ENCODE peak calls at places on chromosomes 3 and 15, in seven cellular contexts. U is neural progenitor cell, V is glutamatergic neuron, A is OCI-LY7, G is B cell, R is cardiac fibroblast, Q is A549. J is an unnamed sample.

GRCh38 chr3:33639889-33640288 is 78.2 kb downstream of the CLASP2 start:
- DNase-seq in V (no peak), Q (no peak), G (no peak), A (no peak), U (no peak), R (no peak), J (no peak)

GRCh38 chr3:63128380-63128779 is 149.7 kb upstream of the SYNPR start:
- DNase-seq in R (no peak), U (no peak), G (no peak), V (no peak), Q (no peak), A (no peak), J (no peak)

GRCh38 chr15:62658498-62658897 is 384.0 kb upstream of the TPM1 start:
- DNase-seq in V (no peak), Q (no peak), G (no peak), U (no peak), R (no peak), A (no peak), J (no peak)

GRCh38 chr3:175890056-175890455 is 1030.9 kb downstream of the NAALADL2 start:
- DNase-seq in U (no peak), A (no peak), G (no peak), R (no peak), Q (no peak), V (no peak), J (no peak)

GRCh38 chr3:169629895-169630294 is 33.6 kb downstream of the MECOM start:
- DNase-seq in G (no peak), A (no peak), R (no peak), Q (no peak), V (no peak), U (no peak), J (no peak)

GRCh38 chr15:77634266-77634962 is 1.7 kb upstream of the LINGO1 start:
- DNase-seq in Q (peak), G (peak), U (peak), V (peak), R (peak), A (peak), J (peak)

GRCh38 chr3:17640466-17640865 is 102.0 kb downstream of the TBC1D5 start:
- DNase-seq in U (no peak), V (no peak), A (no peak), R (peak), Q (no peak), G (no peak), J (no peak)

GRCh38 chr3:50572801-50573371 is 3.6 kb downstream of the HEMK1 start:
- DNase-seq in A (no peak), G (no peak), Q (no peak), V (no peak), U (no peak), R (no peak), J (no peak)

GRCh38 chr3:187961366-187961765 is 192.6 kb upstream of the LPP start:
- DNase-seq in R (no peak), Q (no peak), G (no peak), V (no peak), A (no peak), U (no peak), J (no peak)

GRCh38 chr15:64596701-64597468 is 136.5 kb downstream of the ZNF609 start:
- DNase-seq in A (no peak), V (no peak), G (peak), U (peak), R (peak), Q (no peak), J (no peak)

GRCh38 chr15:78565951-78566774 is 843 bp downstream of the CHRNA5 start:
- DNase-seq in V (peak), R (peak), Q (peak), G (peak), U (peak), A (no peak), J (peak)

GRCh38 chr3:99810403-99810802 is 7.3 kb upstream of the CMSS1 start:
- DNase-seq in A (no peak), G (no peak), R (no peak), U (no peak), V (no peak), Q (no peak), J (no peak)

GRCh38 chr3:127747751-127748521 is 74.4 kb downstream of the MGLL start:
- DNase-seq in G (no peak), U (no peak), A (no peak), R (peak), Q (peak), V (no peak), J (no peak)

GRCh38 chr3:172107403-172107802 is 68.0 kb downstream of the FNDC3B start:
- DNase-seq in A (peak), U (no peak), Q (no peak), G (peak), R (no peak), V (no peak), J (peak)

GRCh38 chr15:86624261-86625036 is 544.8 kb downstream of the AGBL1 start:
- DNase-seq in G (no peak), R (peak), V (peak), U (peak), Q (peak), A (peak), J (no peak)

GRCh38 chr3:5741017-5741416 is 553.5 kb downstream of the EDEM1 start:
- DNase-seq in V (no peak), A (no peak), R (no peak), G (no peak), Q (no peak), U (no peak), J (no peak)

GRCh38 chr15:24898715-24899278 is 56.0 kb upstream of the SNRPN start:
- DNase-seq in G (no peak), V (peak), Q (no peak), A (no peak), U (peak), R (no peak), J (no peak)

GRCh38 chr15:70013647-70014310 is 83.9 kb downstream of the TLE3 start:
- DNase-seq in U (no peak), G (no peak), R (no peak), V (no peak), Q (no peak), A (no peak), J (no peak)

GRCh38 chr3:115788921-115789470 is 165.7 kb downstream of the GAP43 start:
- DNase-seq in A (no peak), Q (peak), V (peak), R (peak), U (no peak), G (no peak), J (no peak)

GRCh38 chr15:36079021-36079420 is 500.4 kb upstream of the CDIN1 start:
- DNase-seq in A (no peak), R (no peak), Q (no peak), U (no peak), G (no peak), V (no peak), J (no peak)

GRCh38 chr3:126956361-126956760 is 26.6 kb upstream of the PLXNA1 start:
- DNase-seq in U (no peak), G (no peak), Q (no peak), V (peak), R (no peak), A (peak), J (no peak)

GRCh38 chr3:138799822-138800221 is 34.9 kb downstream of the PIK3CB start:
- DNase-seq in V (no peak), A (no peak), G (no peak), R (no peak), Q (no peak), U (no peak), J (no peak)

GRCh38 chr3:55264933-55265332 is 222.2 kb downstream of the WNT5A start:
- DNase-seq in G (no peak), R (no peak), V (no peak), A (no peak), Q (no peak), U (no peak), J (no peak)

GRCh38 chr3:188721990-188722389 is 449.8 kb upstream of the TPRG1 start:
- DNase-seq in V (no peak), G (no peak), U (no peak), R (no peak), Q (no peak), A (no peak), J (no peak)

GRCh38 chr3:27625848-27626247 is 96.3 kb downstream of the EOMES start:
- DNase-seq in V (no peak), A (no peak), U (no peak), Q (no peak), G (no peak), R (no peak), J (no peak)

GRCh38 chr15:70797464-70797863 is 34.1 kb upstream of the UACA start:
- DNase-seq in A (no peak), Q (no peak), U (no peak), G (no peak), V (no peak), R (no peak), J (no peak)

GRCh38 chr3:58066842-58067241 is 58.6 kb downstream of the FLNB start:
- DNase-seq in R (peak), A (no peak), V (no peak), G (no peak), Q (no peak), U (no peak), J (no peak)

GRCh38 chr15:76533995-76534394 is 197.4 kb downstream of the ISL2 start:
- DNase-seq in V (no peak), U (no peak), G (no peak), Q (no peak), R (no peak), A (no peak), J (no peak)

DNA sequence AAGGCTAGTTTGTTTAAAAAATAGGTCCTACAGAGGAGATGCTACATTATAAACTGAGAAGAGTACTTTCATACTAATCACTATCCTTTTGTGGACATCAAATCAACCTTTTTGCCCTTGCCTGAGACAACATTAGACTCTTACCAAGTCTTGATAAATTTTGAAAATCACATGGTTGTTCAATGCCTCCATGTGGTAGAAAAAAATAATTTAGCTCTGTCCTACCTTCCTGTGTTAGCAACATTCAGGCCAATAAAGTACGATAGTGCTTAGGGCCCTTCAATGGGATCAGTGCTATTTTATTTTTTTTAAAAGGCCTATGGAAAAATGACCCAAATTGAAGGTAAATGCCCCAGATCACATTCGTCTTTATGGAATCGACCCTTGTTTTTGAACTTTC is 5.0 kb upstream of the UBE2E1 start:
- DNase-seq in G (no peak), U (no peak), V (no peak), Q (no peak), R (peak), A (peak), J (peak)
- TF ChIP-seq CTCF in G (no peak), U (no peak), V (no peak), Q (peak), R (peak), A (peak), J (no peak)

DNA sequence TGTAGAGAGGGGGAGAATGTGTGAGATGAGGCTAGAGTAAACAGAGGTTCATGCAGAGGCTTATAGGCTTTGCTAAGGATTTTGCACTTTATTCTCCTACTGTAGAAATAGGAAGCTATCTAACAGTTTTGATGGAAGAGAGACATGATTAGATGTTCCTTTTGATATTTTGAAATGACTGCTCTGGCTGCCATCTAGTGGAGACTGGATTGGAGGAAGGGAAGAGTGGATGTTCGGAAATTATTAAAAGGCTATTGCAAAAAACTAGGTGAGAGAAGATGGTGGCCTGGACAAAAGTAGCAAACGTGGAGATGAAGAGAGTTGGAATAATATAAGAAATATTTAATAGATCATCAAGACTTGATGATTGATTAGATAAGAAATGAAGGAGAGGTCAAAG is 42.2 kb downstream of the SYN2 start:
- DNase-seq in A (no peak), G (no peak), Q (peak), R (no peak), U (peak), V (no peak), J (no peak)
- TF ChIP-seq CTCF in A (peak), G (no peak), Q (peak), R (peak), U (peak), V (no peak), J (no peak)

GRCh38 chr15:98850991-98851776 is 156.4 kb downstream of the PGPEP1L start:
- DNase-seq in G (peak), R (peak), V (peak), Q (peak), U (peak), A (peak), J (peak)

GRCh38 chr15:98853593-98854420 is 153.8 kb downstream of the PGPEP1L start:
- DNase-seq in G (no peak), A (no peak), U (peak), Q (no peak), V (no peak), R (peak), J (no peak)

GRCh38 chr15:98854496-98854895 is 153.1 kb downstream of the PGPEP1L start:
- DNase-seq in R (no peak), U (no peak), G (no peak), Q (no peak), V (no peak), A (no peak), J (no peak)

GRCh38 chr15:98855067-98855814 is 152.4 kb downstream of the PGPEP1L start:
- DNase-seq in R (no peak), G (no peak), A (no peak), Q (no peak), U (no peak), V (no peak), J (no peak)

DNA sequence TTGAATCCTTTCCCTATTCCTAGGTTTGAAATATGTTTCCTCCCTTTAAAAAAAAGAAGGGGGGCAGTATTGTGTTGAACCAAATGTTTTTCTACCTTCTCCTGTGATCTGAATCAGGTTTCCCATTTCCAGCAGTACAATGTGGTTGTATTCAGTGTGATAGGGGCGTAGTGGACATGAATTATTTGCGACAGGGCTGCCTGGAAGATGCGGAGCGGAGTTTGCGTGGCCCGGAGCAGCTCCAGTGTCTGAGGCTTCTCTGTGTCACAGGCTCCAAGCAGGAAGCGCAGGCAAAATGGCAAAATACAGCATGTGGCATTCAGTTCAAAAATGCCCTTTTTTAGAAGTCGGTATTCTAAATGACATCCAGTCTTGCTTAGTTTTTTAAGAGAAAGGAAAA is 154.4 kb downstream of the PGPEP1L start:
- DNase-seq in A (peak), R (peak), V (peak), Q (peak), G (peak), U (peak), J (peak)
- TF ChIP-seq CTCF in A (no peak), R (no peak), V (no peak), Q (no peak), G (no peak), U (no peak), J (no peak)

DNA sequence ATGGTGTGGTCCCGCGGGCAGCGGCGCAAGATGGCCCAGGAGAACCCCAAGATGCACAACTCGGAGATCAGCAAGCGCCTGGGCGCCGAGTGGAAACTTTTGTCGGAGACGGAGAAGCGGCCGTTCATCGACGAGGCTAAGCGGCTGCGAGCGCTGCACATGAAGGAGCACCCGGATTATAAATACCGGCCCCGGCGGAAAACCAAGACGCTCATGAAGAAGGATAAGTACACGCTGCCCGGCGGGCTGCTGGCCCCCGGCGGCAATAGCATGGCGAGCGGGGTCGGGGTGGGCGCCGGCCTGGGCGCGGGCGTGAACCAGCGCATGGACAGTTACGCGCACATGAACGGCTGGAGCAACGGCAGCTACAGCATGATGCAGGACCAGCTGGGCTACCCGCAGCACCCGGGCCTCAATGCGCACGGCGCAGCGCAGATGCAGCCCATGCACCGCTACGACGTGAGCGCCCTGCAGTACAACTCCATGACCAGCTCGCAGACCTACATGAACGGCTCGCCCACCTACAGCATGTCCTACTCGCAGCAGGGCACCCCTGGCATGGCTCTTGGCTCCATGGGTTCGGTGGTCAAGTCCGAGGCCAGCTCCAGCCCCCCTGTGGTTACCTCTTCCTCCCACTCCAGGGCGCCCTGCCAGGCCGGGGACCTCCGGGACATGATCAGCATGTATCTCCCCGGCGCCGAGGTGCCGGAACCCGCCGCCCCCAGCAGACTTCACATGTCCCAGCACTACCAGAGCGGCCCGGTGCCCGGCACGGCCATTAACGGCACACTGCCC is 977 bp downstream of the SOX2 start:
- DNase-seq in U (peak), A (peak), R (no peak), V (peak), G (no peak), Q (no peak), J (no peak)
- TF ChIP-seq CTCF in U (no peak), A (peak), R (no peak), V (no peak), G (no peak), Q (no peak), J (no peak)

DNA sequence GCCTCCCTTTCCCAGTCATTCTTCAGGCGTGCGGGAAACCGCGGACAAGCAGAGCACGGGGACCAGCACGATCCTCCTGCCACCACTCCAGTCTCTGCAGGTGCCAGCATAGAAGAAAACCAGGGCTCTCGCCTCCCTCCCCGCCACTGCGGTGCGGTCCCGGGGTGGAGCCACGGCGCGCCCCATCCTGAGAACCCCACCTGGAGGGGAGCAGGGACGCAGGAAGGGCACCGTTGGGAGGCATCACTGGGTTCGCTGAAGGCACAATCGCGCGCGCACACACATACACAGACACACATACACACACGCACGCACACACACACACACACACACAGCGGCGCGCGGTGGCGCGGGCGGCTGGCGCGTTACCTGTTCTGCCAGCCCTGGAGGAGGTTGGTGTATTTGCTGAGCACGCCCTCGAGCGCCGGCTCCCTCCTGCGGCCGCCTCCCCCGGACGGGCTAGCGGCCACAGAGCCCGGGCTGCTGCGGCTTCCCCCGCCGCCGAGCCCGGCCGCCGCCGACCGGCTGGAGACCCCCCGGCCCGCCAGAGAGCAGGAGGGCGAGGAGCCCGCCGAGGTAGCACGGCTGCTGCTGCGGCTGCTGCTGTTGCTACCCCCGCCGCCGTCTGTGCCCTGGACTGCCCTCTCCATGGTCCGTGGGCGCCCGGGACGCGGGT is 394 bp downstream of the OSBPL10 start:
- DNase-seq in U (peak), G (peak), A (peak), R (peak), Q (peak), V (peak), J (peak)
- TF ChIP-seq CTCF in U (no peak), G (peak), A (peak), R (no peak), Q (peak), V (no peak), J (no peak)

DNA sequence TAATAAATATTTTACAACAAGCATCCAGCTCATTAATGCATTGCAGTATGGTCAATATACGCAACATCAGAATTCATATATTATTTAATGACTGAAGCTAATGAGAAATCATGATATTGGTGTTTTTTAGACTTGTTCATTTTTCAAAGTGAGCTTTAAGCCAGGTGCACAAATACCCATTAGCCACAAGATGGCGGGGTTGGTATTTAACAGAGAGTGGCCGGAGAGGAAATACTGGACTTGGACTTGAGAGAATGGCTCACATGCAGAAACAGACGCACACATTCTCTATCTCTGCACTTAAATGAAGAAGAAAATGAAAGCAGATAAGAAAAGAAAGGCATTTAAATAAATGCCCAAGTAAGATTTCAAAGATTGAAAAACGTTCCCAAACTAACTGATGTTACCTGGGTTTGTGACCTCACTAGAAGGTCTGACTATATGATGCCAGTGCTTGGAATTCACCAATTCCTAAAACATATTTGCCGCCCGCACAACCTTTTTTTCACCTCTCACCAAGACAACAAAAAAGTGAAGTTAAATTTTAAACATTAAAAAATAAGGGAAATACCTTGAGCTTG is 21.2 kb upstream of the CRBN start:
- DNase-seq in G (peak), V (peak), Q (peak), R (peak), U (peak), A (peak), J (peak)
- TF ChIP-seq CTCF in G (peak), V (peak), Q (peak), R (peak), U (peak), A (peak), J (peak)

GRCh38 chr3:31369637-31370036 is 163.1 kb upstream of the STT3B start:
- DNase-seq in U (no peak), Q (no peak), V (no peak), A (no peak), R (peak), G (no peak), J (no peak)

GRCh38 chr3:31364188-31364587 is 168.5 kb upstream of the STT3B start:
- DNase-seq in G (no peak), V (no peak), Q (no peak), A (no peak), U (no peak), R (no peak), J (no peak)

GRCh38 chr3:31370093-31370666 is 162.5 kb upstream of the STT3B start:
- DNase-seq in G (no peak), V (no peak), A (no peak), Q (no peak), R (peak), U (no peak), J (no peak)

GRCh38 chr3:31361391-31362273 is 171.1 kb upstream of the STT3B start:
- DNase-seq in U (peak), V (no peak), A (no peak), Q (no peak), G (no peak), R (peak), J (no peak)

GRCh38 chr3:31364711-31365110 is 168.0 kb upstream of the STT3B start:
- DNase-seq in U (no peak), R (peak), G (no peak), A (no peak), V (no peak), Q (no peak), J (no peak)
- TF ChIP-seq CTCF in U (no peak), R (peak), G (no peak), A (peak), V (no peak), Q (no peak), J (no peak)

J was measured in GM13976.